ENCODE peak calls at places on chromosome 20, in six cellular contexts. One of them, this sample, is unnamed.

GRCh38 chr20:20820104-20820503 is 107.7 kb upstream of the RALGAPA2 start:
- DNase-seq in IMR-90: no peak
- DNase-seq in lung: no peak
- DNase-seq in heart right ventricle: no peak
- DNase-seq in transverse colon: no peak
- DNase-seq in left lung: no peak
- DNase-seq in this sample: no peak

GRCh38 chr20:48096957-48097890 is 311.9 kb upstream of the SULF2 start:
- DNase-seq in IMR-90: no peak
- DNase-seq in lung: no peak
- DNase-seq in heart right ventricle: no peak
- DNase-seq in transverse colon: no peak
- DNase-seq in left lung: no peak
- DNase-seq in this sample: no peak

GRCh38 chr20:48260370-48260769 is 475.1 kb upstream of the SULF2 start:
- DNase-seq in IMR-90: no peak
- DNase-seq in lung: no peak
- DNase-seq in heart right ventricle: peak; percentile 64
- DNase-seq in transverse colon: no peak
- DNase-seq in left lung: no peak
- DNase-seq in this sample: no peak

GRCh38 chr20:61516398-61517208 is 264.5 kb downstream of the CDH4 start:
- DNase-seq in IMR-90: peak; percentile 35
- DNase-seq in lung: no peak
- DNase-seq in heart right ventricle: peak; percentile 40
- DNase-seq in transverse colon: no peak
- DNase-seq in left lung: no peak
- DNase-seq in this sample: no peak

GRCh38 chr20:42981258-42981657 is 208.4 kb downstream of the PTPRT start:
- DNase-seq in IMR-90: no peak
- DNase-seq in lung: no peak
- DNase-seq in heart right ventricle: no peak
- DNase-seq in transverse colon: no peak
- DNase-seq in left lung: no peak
- DNase-seq in this sample: no peak

GRCh38 chr20:38112249-38112942 is 52.7 kb downstream of the TGM2 start:
- DNase-seq in IMR-90: no peak
- DNase-seq in lung: no peak
- DNase-seq in heart right ventricle: peak; percentile 4
- DNase-seq in transverse colon: no peak
- DNase-seq in left lung: no peak
- DNase-seq in this sample: no peak

GRCh38 chr20:10578607-10579006 is 95.2 kb downstream of the JAG1 start:
- DNase-seq in IMR-90: peak; percentile 92
- DNase-seq in lung: no peak
- DNase-seq in heart right ventricle: no peak
- DNase-seq in transverse colon: no peak
- DNase-seq in left lung: no peak
- DNase-seq in this sample: peak; percentile 82

GRCh38 chr20:18666803-18667460 is 79.1 kb downstream of the DTD1 start:
- DNase-seq in IMR-90: no peak
- DNase-seq in lung: no peak
- DNase-seq in heart right ventricle: no peak
- DNase-seq in transverse colon: no peak
- DNase-seq in left lung: no peak
- DNase-seq in this sample: no peak

GRCh38 chr20:30630761-30631160 is 626.7 kb upstream of the DEFB115 start:
- DNase-seq in IMR-90: no peak
- DNase-seq in lung: no peak
- DNase-seq in heart right ventricle: no peak
- DNase-seq in transverse colon: no peak
- DNase-seq in left lung: no peak
- DNase-seq in this sample: no peak

GRCh38 chr20:19786311-19786710 is 28.3 kb downstream of the RIN2 start:
- DNase-seq in IMR-90: peak; percentile 92
- DNase-seq in lung: peak; percentile 45
- DNase-seq in heart right ventricle: peak; percentile 75
- DNase-seq in transverse colon: peak; percentile 59
- DNase-seq in left lung: no peak
- DNase-seq in this sample: peak; percentile 96
- H3K4me1 ChIP-seq in IMR-90: peaks cover 22% of the 10 kb centered on the region
- H3K4me1 ChIP-seq in lung: peaks cover 9% of the 10 kb centered on the region
- H3K4me1 ChIP-seq in heart right ventricle: peaks cover 46% of the 10 kb centered on the region
- H3K4me1 ChIP-seq in transverse colon: peaks cover 30% of the 10 kb centered on the region
- H3K4me1 ChIP-seq in left lung: peaks cover 25% of the 10 kb centered on the region
- H3K4me1 ChIP-seq in this sample: peaks cover 38% of the 10 kb centered on the region

GRCh38 chr20:57289401-57290177 is 23.1 kb upstream of the BMP7 start:
- DNase-seq in IMR-90: peak; percentile 9
- DNase-seq in lung: no peak
- DNase-seq in heart right ventricle: no peak
- DNase-seq in transverse colon: no peak
- DNase-seq in left lung: no peak
- DNase-seq in this sample: no peak

GRCh38 chr20:57291694-57292093 is 25.3 kb upstream of the BMP7 start:
- DNase-seq in IMR-90: no peak
- DNase-seq in lung: no peak
- DNase-seq in heart right ventricle: no peak
- DNase-seq in transverse colon: no peak
- DNase-seq in left lung: no peak
- DNase-seq in this sample: no peak

GRCh38 chr20:57290178-57290484 is 23.7 kb upstream of the BMP7 start:
- DNase-seq in IMR-90: no peak
- DNase-seq in lung: no peak
- DNase-seq in heart right ventricle: no peak
- DNase-seq in transverse colon: no peak
- DNase-seq in left lung: no peak
- DNase-seq in this sample: no peak

GRCh38 chr20:57292611-57293010 is 26.2 kb upstream of the BMP7 start:
- DNase-seq in IMR-90: no peak
- DNase-seq in lung: no peak
- DNase-seq in heart right ventricle: no peak
- DNase-seq in transverse colon: no peak
- DNase-seq in left lung: no peak
- DNase-seq in this sample: no peak

DNA sequence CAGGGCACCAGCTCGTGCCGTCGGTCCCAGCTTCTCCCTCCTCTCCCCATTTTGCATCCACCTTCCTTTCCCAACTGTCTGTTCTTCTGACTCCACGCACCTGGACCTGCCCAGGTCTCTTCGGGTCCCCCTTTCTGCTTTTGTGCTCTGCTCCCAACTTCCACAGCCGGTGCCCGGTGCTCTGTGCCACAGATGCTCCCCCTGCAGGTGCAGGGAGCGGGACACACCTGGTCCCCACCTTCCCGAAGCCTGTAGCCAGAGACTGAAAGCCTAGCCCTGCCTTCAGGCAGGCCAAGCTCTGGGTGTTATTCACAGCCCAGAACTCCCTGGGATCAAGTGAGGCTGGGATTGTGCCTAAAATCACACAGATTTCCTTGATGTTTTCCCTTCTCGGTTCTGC is 24.6 kb upstream of the BMP7 start:
- DNase-seq in IMR-90: no peak
- DNase-seq in lung: no peak
- DNase-seq in heart right ventricle: no peak
- DNase-seq in transverse colon: no peak
- DNase-seq in left lung: no peak
- DNase-seq in this sample: no peak
- H3K4me1 ChIP-seq in IMR-90: peaks cover 2% of the 10 kb centered on the region
- H3K4me1 ChIP-seq in lung: no peaks in the 10 kb centered on the region
- H3K4me1 ChIP-seq in heart right ventricle: no peaks in the 10 kb centered on the region
- H3K4me1 ChIP-seq in transverse colon: peaks cover 13% of the 10 kb centered on the region
- H3K4me1 ChIP-seq in left lung: no peaks in the 10 kb centered on the region
- H3K4me1 ChIP-seq in this sample: no peaks in the 10 kb centered on the region

GRCh38 chr20:50387996-50388332 is 122.2 kb upstream of the PTPN1 start:
- DNase-seq in IMR-90: no peak
- DNase-seq in lung: no peak
- DNase-seq in heart right ventricle: no peak
- DNase-seq in transverse colon: no peak
- DNase-seq in left lung: no peak
- DNase-seq in this sample: no peak

GRCh38 chr20:50387218-50387995 is 122.8 kb upstream of the PTPN1 start:
- DNase-seq in IMR-90: no peak
- DNase-seq in lung: no peak
- DNase-seq in heart right ventricle: no peak
- DNase-seq in transverse colon: no peak
- DNase-seq in left lung: no peak
- DNase-seq in this sample: no peak

GRCh38 chr20:50389437-50389807 is 120.8 kb upstream of the PTPN1 start:
- DNase-seq in IMR-90: no peak
- DNase-seq in lung: no peak
- DNase-seq in heart right ventricle: peak; percentile 57
- DNase-seq in transverse colon: peak; percentile 62
- DNase-seq in left lung: no peak
- DNase-seq in this sample: no peak

GRCh38 chr20:50389808-50390684 is 120.1 kb upstream of the PTPN1 start:
- DNase-seq in IMR-90: no peak
- DNase-seq in lung: no peak
- DNase-seq in heart right ventricle: no peak
- DNase-seq in transverse colon: no peak
- DNase-seq in left lung: no peak
- DNase-seq in this sample: no peak

GRCh38 chr20:50388733-50389436 is 121.3 kb upstream of the PTPN1 start:
- DNase-seq in IMR-90: no peak
- DNase-seq in lung: no peak
- DNase-seq in heart right ventricle: no peak
- DNase-seq in transverse colon: no peak
- DNase-seq in left lung: no peak
- DNase-seq in this sample: no peak
- H3K4me1 ChIP-seq in IMR-90: no peaks in the 10 kb centered on the region
- H3K4me1 ChIP-seq in lung: peaks cover 9% of the 10 kb centered on the region
- H3K4me1 ChIP-seq in heart right ventricle: peaks cover 15% of the 10 kb centered on the region
- H3K4me1 ChIP-seq in transverse colon: peaks cover 17% of the 10 kb centered on the region
- H3K4me1 ChIP-seq in left lung: peaks cover 4% of the 10 kb centered on the region
- H3K4me1 ChIP-seq in this sample: peaks cover 7% of the 10 kb centered on the region

GRCh38 chr20:57436223-57436545 is 45.0 kb downstream of the RBM38 start:
- DNase-seq in IMR-90: no peak
- DNase-seq in lung: no peak
- DNase-seq in heart right ventricle: no peak
- DNase-seq in transverse colon: no peak
- DNase-seq in left lung: no peak
- DNase-seq in this sample: no peak

GRCh38 chr20:57439432-57439831 is 48.2 kb downstream of the RBM38 start:
- DNase-seq in IMR-90: no peak
- DNase-seq in lung: peak; percentile 88
- DNase-seq in heart right ventricle: peak; percentile 78
- DNase-seq in transverse colon: peak; percentile 77
- DNase-seq in left lung: peak; percentile 93
- DNase-seq in this sample: no peak

GRCh38 chr20:57438552-57438951 is 47.4 kb downstream of the RBM38 start:
- DNase-seq in IMR-90: no peak
- DNase-seq in lung: no peak
- DNase-seq in heart right ventricle: no peak
- DNase-seq in transverse colon: no peak
- DNase-seq in left lung: peak; percentile 41
- DNase-seq in this sample: no peak

GRCh38 chr20:57437267-57437666 is 46.1 kb downstream of the RBM38 start:
- DNase-seq in IMR-90: no peak
- DNase-seq in lung: no peak
- DNase-seq in heart right ventricle: no peak
- DNase-seq in transverse colon: no peak
- DNase-seq in left lung: peak; percentile 61
- DNase-seq in this sample: no peak

DNA sequence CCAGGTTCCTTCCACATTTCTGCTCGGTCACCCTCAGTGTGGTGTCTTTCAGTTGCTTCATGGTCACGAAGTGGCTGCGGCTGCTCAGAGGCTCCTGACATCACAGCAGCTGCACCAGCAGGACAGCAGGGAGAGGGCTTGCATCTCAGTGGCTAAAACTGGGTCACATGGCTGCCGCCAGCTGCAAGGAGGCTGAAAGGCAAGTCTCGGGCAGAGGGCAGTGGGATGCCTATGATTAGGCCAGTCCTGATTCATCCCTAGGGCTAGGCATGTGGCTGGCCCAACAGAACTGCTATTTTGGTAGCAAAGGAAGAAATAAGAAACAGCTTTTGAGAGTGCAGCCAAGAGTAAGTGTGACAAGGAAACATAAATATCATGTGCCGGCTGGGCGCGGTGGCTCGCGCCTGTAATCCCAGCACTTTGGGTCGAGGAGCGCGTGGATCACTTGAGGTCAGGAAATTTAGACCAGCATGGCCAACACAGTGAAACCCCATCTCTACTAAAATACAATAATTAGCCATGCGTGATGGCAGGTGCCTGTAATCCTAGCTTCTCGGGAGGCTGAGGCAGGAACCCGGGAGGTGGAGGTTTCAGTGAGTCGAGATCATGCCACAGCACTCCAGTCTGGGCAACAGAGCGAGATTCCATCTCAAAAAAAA is 46.6 kb downstream of the RBM38 start:
- DNase-seq in IMR-90: no peak
- DNase-seq in lung: no peak
- DNase-seq in heart right ventricle: no peak
- DNase-seq in transverse colon: no peak
- DNase-seq in left lung: peak; percentile 79
- DNase-seq in this sample: no peak
- H3K4me1 ChIP-seq in IMR-90: peaks cover 4% of the 10 kb centered on the region
- H3K4me1 ChIP-seq in lung: peaks cover 25% of the 10 kb centered on the region
- H3K4me1 ChIP-seq in heart right ventricle: peaks cover 58% of the 10 kb centered on the region
- H3K4me1 ChIP-seq in transverse colon: peaks cover 41% of the 10 kb centered on the region
- H3K4me1 ChIP-seq in left lung: peaks cover 15% of the 10 kb centered on the region
- H3K4me1 ChIP-seq in this sample: peaks cover 9% of the 10 kb centered on the region

GRCh38 chr20:3808141-3808479 is 12.0 kb downstream of the CDC25B start:
- DNase-seq in IMR-90: peak; percentile 92
- DNase-seq in lung: peak; percentile 84
- DNase-seq in heart right ventricle: peak; percentile 81
- DNase-seq in transverse colon: peak; percentile 89
- DNase-seq in left lung: peak; percentile 90
- DNase-seq in this sample: no peak
- H3K4me1 ChIP-seq in IMR-90: peaks cover 33% of the 10 kb centered on the region
- H3K4me1 ChIP-seq in lung: peaks cover 30% of the 10 kb centered on the region
- H3K4me1 ChIP-seq in heart right ventricle: peaks cover 52% of the 10 kb centered on the region
- H3K4me1 ChIP-seq in transverse colon: peaks cover 64% of the 10 kb centered on the region
- H3K4me1 ChIP-seq in left lung: peaks cover 60% of the 10 kb centered on the region
- H3K4me1 ChIP-seq in this sample: peaks cover 71% of the 10 kb centered on the region

GRCh38 chr20:49889245-49889942 is 25.9 kb downstream of the SPATA2 start:
- DNase-seq in IMR-90: no peak
- DNase-seq in lung: no peak
- DNase-seq in heart right ventricle: no peak
- DNase-seq in transverse colon: no peak
- DNase-seq in left lung: no peak
- DNase-seq in this sample: no peak
- H3K4me1 ChIP-seq in IMR-90: peaks cover 29% of the 10 kb centered on the region
- H3K4me1 ChIP-seq in lung: peaks cover 41% of the 10 kb centered on the region
- H3K4me1 ChIP-seq in heart right ventricle: peaks cover 37% of the 10 kb centered on the region
- H3K4me1 ChIP-seq in transverse colon: peaks cover 16% of the 10 kb centered on the region
- H3K4me1 ChIP-seq in left lung: peaks cover 26% of the 10 kb centered on the region
- H3K4me1 ChIP-seq in this sample: no peaks in the 10 kb centered on the region

This sample was measured in keratinocyte.